ENCODE peak calls at places on chromosomes 13 and 19, in six cellular contexts. G, K, C, Q, H and X are unnamed samples.

GRCh38 chr13:30022256-30022655 is 171.8 kb upstream of the UBL3 start:
- DNase-seq in H (no peak), K (no peak), G (no peak), C (no peak), Q (no peak), X (no peak)

GRCh38 chr19:3186377-3186688 is 603 bp downstream of the NCLN start:
- DNase-seq in K (no peak), H (no peak), Q (no peak), G (peak), C (no peak), X (no peak)

GRCh38 chr13:36430247-36431203 is 1.8 kb upstream of the CCNA1 start:
- DNase-seq in C (no peak), Q (no peak), K (no peak), H (no peak), G (no peak), X (no peak)

GRCh38 chr19:37334179-37335071 is 36.5 kb upstream of the ZNF527 start:
- DNase-seq in C (no peak), Q (peak), G (peak), K (no peak), H (peak), X (peak)

GRCh38 chr19:4361152-4362037 is 18.0 kb downstream of the MPND start:
- DNase-seq in Q (peak), C (no peak), H (no peak), G (no peak), K (peak), X (no peak)

GRCh38 chr13:53342623-53343022 is 314.0 kb downstream of the OLFM4 start:
- DNase-seq in K (no peak), Q (no peak), C (no peak), G (no peak), H (no peak), X (no peak)

GRCh38 chr13:98581377-98581776 is 4.5 kb upstream of the STK24 start:
- DNase-seq in G (no peak), C (no peak), H (no peak), K (no peak), Q (no peak), X (no peak)

GRCh38 chr13:99015606-99016520 is 38.0 kb upstream of the DOCK9 start:
- DNase-seq in H (no peak), C (no peak), Q (no peak), K (no peak), G (no peak), X (no peak)

GRCh38 chr13:19818223-19818842 is 35.6 kb upstream of the PSPC1 start:
- DNase-seq in K (peak), H (no peak), C (peak), Q (no peak), G (peak), X (peak)

GRCh38 chr13:28408235-28408848 is 86.6 kb downstream of the FLT1 start:
- DNase-seq in Q (no peak), C (no peak), K (no peak), G (peak), H (no peak), X (peak)

GRCh38 chr13:33052446-33052845 is 36.2 kb downstream of the KL start:
- DNase-seq in C (no peak), G (no peak), Q (peak), K (no peak), H (no peak), X (no peak)

GRCh38 chr19:5627395-5627904 is 4.6 kb downstream of the SAFB start:
- DNase-seq in G (peak), Q (peak), H (peak), K (no peak), C (no peak), X (no peak)

GRCh38 chr13:89255844-89256406 is 1584.8 kb downstream of the SLITRK5 start:
- DNase-seq in Q (no peak), H (no peak), C (no peak), G (no peak), K (no peak), X (no peak)

GRCh38 chr13:58056411-58056810 is 424.9 kb downstream of the PCDH17 start:
- DNase-seq in C (no peak), K (no peak), G (no peak), Q (no peak), H (no peak), X (no peak)
- TF ChIP-seq BHLHE40 in C (no peak), K (no peak), G (no peak), Q (no peak), H (no peak), X (no peak)

GRCh38 chr19:11088508-11089253 is 582 bp upstream of the LDLR start:
- DNase-seq in C (peak), G (peak), H (no peak), K (no peak), Q (no peak), X (no peak)

GRCh38 chr19:11090264-11091032 is 1.2 kb downstream of the LDLR start:
- DNase-seq in Q (peak), C (peak), H (peak), G (peak), K (peak), X (peak)

GRCh38 chr19:11087870-11088507 is 1.3 kb upstream of the LDLR start:
- DNase-seq in K (no peak), C (no peak), Q (no peak), G (no peak), H (no peak), X (no peak)

GRCh38 chr19:11091343-11092153 is 2.3 kb downstream of the LDLR start:
- DNase-seq in C (peak), Q (peak), K (peak), H (no peak), G (peak), X (no peak)

GRCh38 chr19:11089254-11090013 is at the start of gene LDLR:
- DNase-seq in C (peak), G (peak), H (peak), Q (peak), K (peak), X (peak)
- TF ChIP-seq BHLHE40 in C (no peak), G (no peak), H (peak), Q (peak), K (no peak), X (no peak)

GRCh38 chr13:21557995-21558394 is 46.0 kb downstream of the MICU2 start:
- DNase-seq in G (peak), Q (no peak), K (peak), C (peak), H (no peak), X (peak)
- TF ChIP-seq BHLHE40 in G (no peak), Q (no peak), K (no peak), C (no peak), H (no peak), X (no peak)

GRCh38 chr13:112784811-112785418 is 95.1 kb downstream of the ATP11A start:
- DNase-seq in G (no peak), H (no peak), C (no peak), K (no peak), Q (no peak), X (no peak)

GRCh38 chr13:112783135-112783945 is 93.5 kb downstream of the ATP11A start:
- DNase-seq in Q (peak), H (no peak), C (no peak), G (no peak), K (no peak), X (no peak)

GRCh38 chr13:112782433-112783010 is 92.7 kb downstream of the ATP11A start:
- DNase-seq in G (no peak), C (no peak), Q (no peak), H (no peak), K (no peak), X (no peak)

GRCh38 chr13:112785419-112785856 is 95.6 kb downstream of the ATP11A start:
- DNase-seq in H (no peak), C (no peak), Q (no peak), K (no peak), G (no peak), X (no peak)

DNA sequence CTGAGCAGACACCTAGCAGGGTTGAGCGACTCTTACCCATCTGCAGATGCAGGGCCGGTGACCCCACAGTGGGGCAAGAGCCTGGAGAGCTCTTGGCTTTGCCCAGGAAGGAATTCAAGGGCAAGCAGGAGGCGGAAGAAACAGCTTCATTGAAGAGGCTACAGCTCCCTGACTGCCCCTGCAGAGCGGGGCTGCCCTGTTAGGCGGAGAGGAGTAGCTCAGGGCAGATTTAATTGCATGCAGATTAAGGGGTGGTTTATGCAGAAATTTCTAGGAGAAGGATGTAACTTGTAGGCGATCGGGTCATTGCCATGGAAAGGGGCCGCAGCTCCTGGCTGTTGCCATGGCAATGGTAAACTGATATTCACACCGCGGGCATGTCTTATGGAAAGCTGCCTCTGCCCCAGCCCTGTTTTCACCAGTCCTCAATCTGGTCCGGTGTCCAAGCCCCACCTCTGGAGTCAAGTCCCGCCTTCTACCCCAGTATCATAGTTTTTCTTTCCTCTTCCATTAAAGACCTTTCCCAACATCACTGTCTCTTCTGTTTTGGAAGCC is 94.2 kb downstream of the ATP11A start:
- DNase-seq in H (no peak), G (no peak), C (no peak), Q (no peak), K (no peak), X (no peak)
- TF ChIP-seq BHLHE40 in H (no peak), G (no peak), C (no peak), Q (no peak), K (no peak), X (no peak)

GRCh38 chr19:29548483-29549085 is 22.8 kb downstream of the VSTM2B start:
- DNase-seq in Q (no peak), C (no peak), K (no peak), H (no peak), G (no peak), X (no peak)

GRCh38 chr19:29547981-29548380 is 22.2 kb downstream of the VSTM2B start:
- DNase-seq in H (no peak), K (no peak), Q (no peak), C (no peak), G (no peak), X (no peak)

GRCh38 chr19:29545866-29546582 is 20.2 kb downstream of the VSTM2B start:
- DNase-seq in Q (no peak), G (no peak), C (no peak), K (no peak), H (no peak), X (no peak)

GRCh38 chr19:29546583-29547190 is 20.9 kb downstream of the VSTM2B start:
- DNase-seq in K (no peak), C (peak), Q (no peak), G (no peak), H (no peak), X (no peak)

GRCh38 chr19:29547361-29547960 is 21.7 kb downstream of the VSTM2B start:
- DNase-seq in C (no peak), Q (no peak), G (no peak), K (no peak), H (no peak), X (no peak)
- TF ChIP-seq BHLHE40 in C (no peak), Q (no peak), G (no peak), K (no peak), H (no peak), X (no peak)

GRCh38 chr13:40986328-40986856 is 32.7 kb downstream of the ELF1 start:
- DNase-seq in Q (peak), K (peak), G (no peak), C (peak), H (no peak), X (no peak)
- TF ChIP-seq BHLHE40 in Q (no peak), K (no peak), G (no peak), C (no peak), H (no peak), X (no peak)

GRCh38 chr19:14544977-14545715 is 15.8 kb downstream of the TECR start:
- DNase-seq in Q (no peak), C (no peak), H (no peak), G (no peak), K (no peak), X (no peak)

GRCh38 chr19:14544047-14544446 is 14.7 kb downstream of the TECR start:
- DNase-seq in Q (no peak), K (no peak), G (peak), C (no peak), H (no peak), X (no peak)

GRCh38 chr19:14540741-14541525 is 11.5 kb downstream of the TECR start:
- DNase-seq in K (no peak), C (no peak), Q (no peak), H (no peak), G (no peak), X (no peak)

GRCh38 chr19:14545716-14546082 is 16.3 kb downstream of the TECR start:
- DNase-seq in Q (no peak), G (no peak), H (no peak), K (no peak), C (no peak), X (no peak)

GRCh38 chr19:14542721-14543328 is 13.4 kb downstream of the TECR start:
- DNase-seq in Q (no peak), C (no peak), H (no peak), K (no peak), G (peak), X (no peak)
- TF ChIP-seq BHLHE40 in Q (no peak), C (no peak), H (no peak), K (no peak), G (no peak), X (no peak)

GRCh38 chr19:1810439-1811160 is 1.5 kb downstream of the ATP8B3 start:
- DNase-seq in H (no peak), Q (no peak), G (no peak), K (no peak), C (no peak), X (no peak)

GRCh38 chr19:1811472-1811894 is 593 bp downstream of the ATP8B3 start:
- DNase-seq in G (peak), H (no peak), C (peak), Q (peak), K (peak), X (no peak)

GRCh38 chr19:1812426-1813196 is 535 bp upstream of the ATP8B3 start:
- DNase-seq in C (peak), K (peak), G (peak), Q (peak), H (peak), X (peak)

GRCh38 chr19:1813197-1813836 is 1.2 kb upstream of the ATP8B3 start:
- DNase-seq in K (no peak), Q (no peak), G (no peak), H (no peak), C (no peak), X (no peak)

DNA sequence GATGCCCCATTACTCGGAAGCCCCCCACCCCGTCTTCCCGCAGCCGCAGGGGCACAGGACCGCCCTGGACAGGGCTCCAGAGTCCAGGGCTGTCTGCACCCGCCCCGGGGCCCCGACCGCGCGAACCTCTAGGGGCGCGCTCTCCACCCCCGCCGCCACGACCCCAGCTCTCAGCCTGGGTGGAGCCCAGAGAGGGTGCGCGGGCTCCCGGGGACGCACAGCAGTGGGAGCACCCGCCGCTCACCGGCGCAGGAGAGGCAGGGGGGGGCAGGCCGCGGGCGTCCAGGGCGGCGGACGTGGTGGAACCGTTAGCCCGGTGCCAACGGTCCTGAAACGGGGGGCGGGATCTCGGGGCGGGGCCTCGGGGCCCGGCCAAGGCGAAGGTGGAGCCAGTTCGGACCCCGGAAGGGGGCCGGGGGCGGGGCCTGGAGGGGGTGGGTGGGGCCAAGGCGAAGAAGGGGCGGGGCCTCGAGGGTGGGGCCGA is at the start of gene ATP8B3:
- DNase-seq in G (no peak), C (no peak), Q (no peak), K (no peak), H (no peak), X (no peak)
- TF ChIP-seq BHLHE40 in G (no peak), C (no peak), Q (no peak), K (no peak), H (no peak), X (no peak)

DNA sequence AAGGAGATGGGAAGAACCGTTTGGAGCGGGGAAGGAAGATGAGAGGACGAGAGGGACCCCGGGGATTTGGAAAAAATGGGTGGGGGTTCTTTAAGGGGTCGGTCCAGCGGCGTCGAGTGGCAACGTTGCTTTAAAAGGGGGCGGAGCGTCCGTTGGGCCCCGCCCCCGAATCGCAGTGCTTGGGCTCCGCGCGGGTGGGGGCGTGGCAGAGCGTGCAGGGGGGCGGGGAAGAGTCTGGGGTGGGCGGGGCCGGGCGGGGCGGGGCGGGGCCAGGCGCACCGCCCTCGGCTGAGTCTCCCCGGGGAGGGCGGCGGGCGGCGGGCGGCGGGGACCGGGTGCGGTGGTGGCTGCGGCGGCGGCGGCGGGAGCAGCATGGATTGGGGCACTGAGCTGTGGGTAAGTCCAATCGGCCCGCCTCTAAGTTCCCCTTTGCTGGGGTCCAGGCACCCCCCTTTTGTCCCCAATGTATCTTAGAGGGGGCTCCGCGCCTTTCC is at the start of gene TRIP10:
- DNase-seq in C (peak), H (no peak), G (peak), Q (peak), K (peak), X (peak)
- TF ChIP-seq BHLHE40 in C (no peak), H (no peak), G (no peak), Q (peak), K (no peak), X (no peak)